ENCODE peak calls at places on chromosomes 4 and X, in eight cellular contexts. D is fibroblast of pulmonary artery, V is neural progenitor cell, T is COR-L47, H is sciatic nerve, K is hepatic stellate cell, B is A549, L is NCI-H2107. S is an unnamed sample.

GRCh38 chr4:153785830-153786721 is 2.8 kb downstream of the SFRP2 start:
- DNase-seq in B (peak), L (no peak), V (peak), H (no peak), T (no peak), K (no peak), D (peak), S (peak)

GRCh38 chr4:60122820-60123219 is 1077.3 kb upstream of the ADGRL3 start:
- DNase-seq in K (no peak), T (no peak), L (no peak), V (no peak), H (no peak), B (no peak), D (no peak), S (no peak)

GRCh38 chrX:139924069-139924695 is 8.7 kb downstream of the ATP11C start:
- DNase-seq in D (no peak), H (no peak), B (no peak), T (no peak), V (no peak), K (no peak), L (no peak), S (no peak)

GRCh38 chr4:159142254-159142653 is 39.4 kb downstream of the RAPGEF2 start:
- DNase-seq in L (no peak), H (no peak), V (no peak), B (no peak), K (no peak), D (peak), T (no peak), S (no peak)

GRCh38 chr4:8831221-8832129 is 40.2 kb downstream of the HMX1 start:
- DNase-seq in V (no peak), H (peak), K (no peak), L (no peak), D (no peak), T (no peak), B (no peak), S (no peak)

GRCh38 chr4:138576684-138577083 is 334.5 kb upstream of the SLC7A11 start:
- DNase-seq in V (peak), L (no peak), K (no peak), H (no peak), B (peak), T (peak), D (peak), S (no peak)

GRCh38 chr4:146245899-146246298 is 31.6 kb downstream of the REELD1 start:
- DNase-seq in K (no peak), B (no peak), D (no peak), H (no peak), T (no peak), L (no peak), V (no peak), S (no peak)

GRCh38 chrX:145936769-145937168 is 119.1 kb downstream of the SLITRK2 start:
- DNase-seq in D (no peak), H (no peak), B (no peak), L (no peak), K (no peak), V (no peak), T (no peak), S (no peak)

GRCh38 chr4:41471672-41472071 is 66.3 kb upstream of the LIMCH1 start:
- DNase-seq in V (no peak), D (no peak), L (no peak), B (no peak), K (no peak), H (no peak), T (no peak), S (no peak)

S was measured in retina.